ENCODE peak calls at places on chromosome X, in five cellular contexts. H is GM23338, S is hepatocyte, Z is MM.1S, R is GM12878. D is an unnamed sample.

GRCh38 chrX:17511556-17511955 is 136.6 kb downstream of the NHS start:
- DNase-seq in H (no peak), R (no peak), S (no peak), Z (no peak), D (no peak)

GRCh38 chrX:121028419-121028818 is 19.0 kb upstream of the GLUD2 start:
- DNase-seq in H (no peak), Z (no peak), R (no peak), S (no peak), D (no peak)

GRCh38 chrX:14420876-14421275 is 108.5 kb upstream of the GLRA2 start:
- DNase-seq in Z (no peak), R (no peak), S (peak; percentile 8), H (no peak), D (no peak)

GRCh38 chrX:13078739-13079444 is 34.5 kb upstream of the FAM9C start:
- DNase-seq in Z (no peak), H (no peak), R (no peak), S (peak; percentile 57), D (no peak)

GRCh38 chrX:130994671-130995070 is 63.5 kb upstream of the ARHGAP36 start:
- DNase-seq in H (peak; percentile 61), S (peak; percentile 46), Z (peak; percentile 43), R (no peak), D (peak; percentile 3)

GRCh38 chrX:31629195-31629594 is 557.4 kb upstream of the FTHL17 start:
- DNase-seq in R (no peak), Z (no peak), H (no peak), S (no peak), D (no peak)

GRCh38 chrX:68109162-68109561 is 324.1 kb downstream of the OPHN1 start:
- DNase-seq in H (no peak), S (no peak), R (no peak), Z (no peak), D (no peak)

GRCh38 chrX:153773741-153774575 is 6.9 kb upstream of the SRPK3 start:
- DNase-seq in R (no peak), S (no peak), Z (no peak), H (no peak), D (no peak)

GRCh38 chrX:57119416-57119815 is 1.9 kb downstream of the SPIN2B start:
- DNase-seq in Z (no peak), H (no peak), R (no peak), S (no peak), D (no peak)

GRCh38 chrX:150525061-150525919 is 43.1 kb upstream of the MTM1 start:
- DNase-seq in Z (no peak), R (no peak), H (no peak), S (no peak), D (no peak)

GRCh38 chrX:115561605-115562491 is 874 bp downstream of the PLS3 start:
- DNase-seq in H (peak; percentile 41), Z (no peak), S (peak; percentile 80), R (no peak), D (no peak)
- TF ChIP-seq EZH2 in H (no peak), Z (no peak), S (no peak), R (no peak), D (no peak)

DNA sequence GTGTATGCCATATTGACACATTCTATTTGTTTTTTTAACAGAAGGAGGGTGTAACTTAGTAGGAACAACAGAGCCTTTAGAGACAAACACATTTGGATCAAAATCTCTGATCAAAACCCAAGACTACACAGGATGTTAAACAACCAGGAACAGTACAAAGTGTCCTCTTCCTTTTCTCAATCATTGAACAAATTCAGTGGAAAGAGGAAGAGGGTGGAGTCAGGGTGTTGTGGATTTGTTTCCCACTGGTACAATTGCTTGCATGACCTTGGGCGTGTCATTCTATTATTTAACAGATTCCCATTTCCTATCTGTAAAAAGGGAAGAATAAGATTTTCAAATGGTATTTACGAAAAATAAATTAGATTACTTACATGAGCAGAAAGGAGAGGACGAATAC is 1162.8 kb upstream of the PRKX start:
- DNase-seq in R (no peak), S (no peak), H (no peak), Z (no peak), D (no peak)
- TF ChIP-seq EZH2 in R (no peak), S (no peak), H (no peak), Z (no peak), D (no peak)

GRCh38 chrX:72304877-72305276 is 837 bp downstream of the CITED1 start:
- DNase-seq in R (no peak), H (peak; percentile 28), Z (no peak), S (no peak), D (no peak)
- TF ChIP-seq EZH2 in R (no peak), H (peak; percentile 77), Z (no peak), S (peak; percentile 32), D (no peak)

GRCh38 chrX:72309297-72310071 is 3.8 kb upstream of the CITED1 start:
- DNase-seq in R (no peak), H (peak; percentile 41), Z (no peak), S (no peak), D (no peak)

GRCh38 chrX:72307646-72308051 is 1.9 kb upstream of the CITED1 start:
- DNase-seq in H (peak; percentile 17), S (no peak), Z (no peak), R (no peak), D (no peak)

GRCh38 chrX:72306851-72307645 is 1.3 kb upstream of the CITED1 start:
- DNase-seq in R (no peak), S (peak; percentile 48), H (peak; percentile 70), Z (peak; percentile 67), D (no peak)

GRCh38 chrX:72308209-72308565 is 2.5 kb upstream of the CITED1 start:
- DNase-seq in R (no peak), Z (no peak), S (no peak), H (no peak), D (no peak)

DNA sequence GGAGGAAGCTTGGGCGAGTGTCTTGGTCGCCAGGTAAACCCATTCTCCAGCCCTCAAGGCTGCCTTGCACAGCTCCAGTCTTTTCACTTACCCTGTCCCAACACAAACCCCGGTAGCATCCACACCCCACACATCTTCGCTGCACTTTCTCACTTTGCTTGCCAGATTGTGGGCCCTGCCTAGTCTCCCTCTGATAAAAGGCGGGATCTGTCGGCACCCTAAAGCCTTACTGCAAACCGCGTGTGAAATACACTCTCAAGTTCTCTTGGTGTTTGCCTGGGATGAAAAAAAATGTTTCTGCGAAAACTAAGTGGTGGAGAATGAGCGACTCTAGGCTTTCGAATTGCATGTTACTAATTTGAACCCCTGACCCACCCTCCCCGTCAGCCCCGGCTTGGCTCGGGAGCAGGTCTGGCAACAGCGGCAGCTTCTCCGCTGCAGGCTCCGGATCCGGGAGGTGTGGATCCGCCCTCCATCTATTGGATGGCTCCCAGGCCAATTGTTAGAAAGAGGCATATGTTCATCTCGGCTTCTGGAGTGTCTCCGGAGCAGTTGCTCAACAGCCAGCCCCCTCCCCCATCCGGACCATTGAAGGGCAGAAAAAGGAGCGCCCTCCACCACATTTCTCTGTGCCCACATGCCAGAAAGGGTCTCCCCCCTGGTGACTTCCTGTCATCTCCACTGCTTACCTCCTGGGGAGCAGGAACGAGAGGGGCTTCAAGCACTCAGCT is 3.0 kb upstream of the CITED1 start:
- DNase-seq in Z (peak; percentile 53), S (peak; percentile 69), H (peak; percentile 83), R (no peak), D (peak; percentile 8)
- TF ChIP-seq EZH2 in Z (no peak), S (no peak), H (peak; percentile 78), R (no peak), D (no peak)

GRCh38 chrX:137031517-137032377 is 2.0 kb downstream of the GPR101 start:
- DNase-seq in Z (peak; percentile 36), H (peak; percentile 68), R (peak; percentile 5), S (peak; percentile 56), D (peak; percentile 16)

GRCh38 chrX:137032378-137032694 is 1.5 kb downstream of the GPR101 start:
- DNase-seq in H (no peak), Z (no peak), R (no peak), S (no peak), D (no peak)

GRCh38 chrX:137034508-137034872 is 695 bp upstream of the GPR101 start:
- DNase-seq in Z (no peak), H (no peak), S (no peak), R (no peak), D (no peak)

GRCh38 chrX:137033774-137034507 is at the start of gene GPR101:
- DNase-seq in R (no peak), Z (no peak), H (peak; percentile 38), S (peak; percentile 11), D (no peak)

DNA sequence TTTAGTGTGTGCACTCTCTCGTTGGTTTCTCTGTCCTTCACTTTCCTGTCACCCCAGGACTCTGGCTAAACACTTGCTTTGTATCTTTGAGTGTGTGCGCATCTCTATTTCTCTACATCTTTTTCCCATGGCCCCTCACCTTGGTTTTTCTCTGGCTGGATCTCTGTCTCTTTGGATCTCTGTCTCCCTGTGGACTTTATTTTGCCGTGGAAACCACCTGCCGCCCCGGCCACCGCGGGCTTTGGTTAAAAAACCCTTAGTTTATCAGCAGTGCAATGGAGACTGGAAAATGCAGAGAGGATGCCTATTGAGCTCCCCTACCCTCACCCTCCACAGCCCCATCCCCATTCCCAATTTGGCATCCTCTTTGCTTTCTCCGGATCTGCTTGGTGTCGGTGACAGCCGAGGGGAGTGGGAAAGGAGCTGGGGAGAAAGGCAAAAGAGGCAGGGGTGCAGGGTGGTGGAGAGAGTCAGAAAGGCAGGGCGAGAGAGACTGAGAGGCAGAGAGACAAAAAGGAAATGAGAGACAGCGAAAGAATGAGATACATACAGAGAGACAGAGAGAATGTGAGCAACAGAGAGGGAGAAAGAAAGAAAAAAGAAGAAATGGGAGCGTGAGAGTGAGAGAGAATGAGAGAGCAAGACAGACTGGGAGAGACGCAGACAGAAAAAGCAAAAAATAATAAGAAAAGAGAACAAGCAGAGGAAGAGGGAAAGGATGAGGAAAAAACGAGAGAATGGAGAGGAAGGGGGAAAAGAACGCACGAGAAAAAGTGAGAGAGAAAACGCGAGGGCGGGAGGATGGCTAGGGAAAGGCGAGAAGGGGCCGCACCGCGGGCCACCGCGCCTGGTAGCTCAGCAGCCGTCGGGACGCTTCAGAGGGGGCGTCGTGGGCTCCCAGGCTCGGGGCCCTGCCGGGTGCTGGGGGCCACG is 688 bp downstream of the GPR101 start:
- DNase-seq in H (peak; percentile 12), Z (no peak), S (no peak), R (no peak), D (no peak)
- TF ChIP-seq EZH2 in H (peak; percentile 86), Z (no peak), S (no peak), R (no peak), D (no peak)

GRCh38 chrX:3231766-3232165 is 114.7 kb downstream of the MXRA5 start:
- DNase-seq in Z (no peak), R (no peak), H (no peak), S (no peak), D (no peak)

GRCh38 chrX:3232262-3232950 is 114.0 kb downstream of the MXRA5 start:
- DNase-seq in S (no peak), Z (no peak), H (no peak), R (no peak), D (no peak)

GRCh38 chrX:3226087-3226486 is 120.4 kb downstream of the MXRA5 start:
- DNase-seq in R (no peak), Z (no peak), S (no peak), H (no peak), D (no peak)

GRCh38 chrX:3230496-3230895 is 116.0 kb downstream of the MXRA5 start:
- DNase-seq in R (no peak), H (no peak), Z (no peak), S (no peak), D (no peak)

GRCh38 chrX:3227526-3227925 is 118.9 kb downstream of the MXRA5 start:
- DNase-seq in Z (no peak), R (no peak), S (no peak), H (no peak), D (no peak)
- TF ChIP-seq EZH2 in Z (no peak), R (no peak), S (no peak), H (no peak), D (no peak)

GRCh38 chrX:20116575-20117240 is at the start of gene MAP7D2:
- DNase-seq in Z (no peak), R (no peak), H (peak; percentile 44), S (peak; percentile 16), D (no peak)
- TF ChIP-seq EZH2 in Z (no peak), R (no peak), H (no peak), S (no peak), D (no peak)

D was measured in SK-N-MC.